ENCODE peak calls at places on chromosome X, in eight cellular contexts. L, N, F, I, E, X, H and T are unnamed samples.

GRCh38 chrX:138485767-138486166 is 225.8 kb downstream of the FGF13 start:
- DNase-seq in L (no peak), N (no peak), F (peak), I (no peak), E (no peak), X (no peak), H (no peak), T (no peak)

GRCh38 chrX:147079974-147080373 is 265.4 kb upstream of the CXorf51A start:
- DNase-seq in L (no peak), N (no peak), F (no peak), I (no peak), E (no peak), X (no peak), H (no peak), T (no peak)

GRCh38 chrX:11309220-11309619 is 16.0 kb downstream of the AMELX start:
- DNase-seq in L (no peak), N (peak), F (peak), I (no peak), E (no peak), X (no peak), H (no peak), T (no peak)

GRCh38 chrX:70176938-70177533 is at the start of gene DGAT2L6:
- DNase-seq in L (no peak), N (peak), F (no peak), I (no peak), E (no peak), X (no peak), H (no peak), T (no peak)

GRCh38 chrX:136692271-136692670 is 44.3 kb downstream of the CD40LG start:
- DNase-seq in L (no peak), N (no peak), F (no peak), I (no peak), E (no peak), X (no peak), H (no peak), T (no peak)

GRCh38 chrX:42708222-42708621 is 69.7 kb downstream of the PPP1R2C start:
- DNase-seq in L (no peak), N (peak), F (no peak), I (no peak), E (no peak), X (no peak), H (no peak), T (no peak)

GRCh38 chrX:108268434-108269080 is 169.7 kb downstream of the COL4A6 start:
- DNase-seq in L (no peak), N (no peak), F (no peak), I (no peak), E (no peak), X (no peak), H (no peak), T (no peak)

GRCh38 chrX:108199691-108200090 is 108.1 kb downstream of the ATG4A start:
- DNase-seq in L (peak), N (peak), F (peak), I (no peak), E (no peak), X (no peak), H (no peak), T (no peak)

GRCh38 chrX:108307408-108308085 is 130.7 kb downstream of the COL4A6 start:
- DNase-seq in L (no peak), N (peak), F (no peak), I (no peak), E (peak), X (peak), H (no peak), T (no peak)

GRCh38 chrX:118459494-118459893 is 36.1 kb upstream of the DOCK11 start:
- DNase-seq in L (peak), N (peak), F (peak), I (no peak), E (no peak), X (no peak), H (no peak), T (peak)

GRCh38 chrX:38803609-38804480 is 2.6 kb downstream of the MID1IP1 start:
- DNase-seq in L (peak), N (peak), F (peak), I (peak), E (peak), X (peak), H (no peak), T (peak)

GRCh38 chrX:119672252-119672825 is 20.6 kb downstream of the SEPTIN6 start:
- DNase-seq in L (no peak), N (peak), F (no peak), I (no peak), E (no peak), X (no peak), H (no peak), T (no peak)

GRCh38 chrX:105461013-105461412 is 240.5 kb upstream of the TEX13A start:
- DNase-seq in L (no peak), N (peak), F (no peak), I (no peak), E (no peak), X (no peak), H (no peak), T (no peak)

GRCh38 chrX:29143756-29144155 is 556.5 kb downstream of the IL1RAPL1 start:
- DNase-seq in L (no peak), N (peak), F (no peak), I (no peak), E (no peak), X (no peak), H (no peak), T (no peak)

GRCh38 chrX:65528705-65529340 is 5.8 kb downstream of the LAS1L start:
- DNase-seq in L (peak), N (peak), F (peak), I (peak), E (no peak), X (peak), H (no peak), T (no peak)

GRCh38 chrX:111348363-111348927 is 63.5 kb downstream of the DCX start:
- DNase-seq in L (no peak), N (no peak), F (no peak), I (no peak), E (no peak), X (peak), H (no peak), T (no peak)

GRCh38 chrX:38282044-38282443 is 45.3 kb downstream of the RPGR start:
- DNase-seq in L (no peak), N (peak), F (no peak), I (no peak), E (no peak), X (peak), H (no peak), T (no peak)

GRCh38 chrX:11109968-11110367 is 1.2 kb upstream of the HCCS start:
- DNase-seq in L (no peak), N (no peak), F (no peak), I (no peak), E (no peak), X (no peak), H (no peak), T (no peak)

GRCh38 chrX:77918568-77918967 is 8.1 kb downstream of the ATP7A start:
- DNase-seq in L (no peak), N (peak), F (no peak), I (no peak), E (no peak), X (no peak), H (no peak), T (no peak)

GRCh38 chrX:107628662-107629532 is 587 bp downstream of the PRPS1 start:
- DNase-seq in L (no peak), N (peak), F (peak), I (peak), E (peak), X (peak), H (no peak), T (no peak)

GRCh38 chrX:78595901-78596502 is 63.1 kb downstream of the RTL3 start:
- DNase-seq in L (no peak), N (peak), F (no peak), I (no peak), E (no peak), X (no peak), H (no peak), T (peak)

GRCh38 chrX:53251307-53251706 is 26.3 kb upstream of the KDM5C start:
- DNase-seq in L (peak), N (no peak), F (no peak), I (no peak), E (no peak), X (no peak), H (peak), T (no peak)

GRCh38 chrX:8067754-8068469 is 103.2 kb downstream of the VCX2 start:
- DNase-seq in L (no peak), N (no peak), F (no peak), I (no peak), E (no peak), X (no peak), H (no peak), T (no peak)

GRCh38 chrX:135973025-135973547 is 702 bp downstream of the MMGT1 start:
- DNase-seq in L (no peak), N (peak), F (no peak), I (no peak), E (no peak), X (no peak), H (no peak), T (no peak)

GRCh38 chrX:150982786-150983525 is at the start of gene HMGB3:
- DNase-seq in L (peak), N (peak), F (peak), I (peak), E (peak), X (peak), H (peak), T (peak)

GRCh38 chrX:789096-789495 is 158.5 kb downstream of the SHOX start:
- DNase-seq in L (no peak), N (no peak), F (peak), I (no peak), E (no peak), X (no peak), H (no peak), T (no peak)

DNA sequence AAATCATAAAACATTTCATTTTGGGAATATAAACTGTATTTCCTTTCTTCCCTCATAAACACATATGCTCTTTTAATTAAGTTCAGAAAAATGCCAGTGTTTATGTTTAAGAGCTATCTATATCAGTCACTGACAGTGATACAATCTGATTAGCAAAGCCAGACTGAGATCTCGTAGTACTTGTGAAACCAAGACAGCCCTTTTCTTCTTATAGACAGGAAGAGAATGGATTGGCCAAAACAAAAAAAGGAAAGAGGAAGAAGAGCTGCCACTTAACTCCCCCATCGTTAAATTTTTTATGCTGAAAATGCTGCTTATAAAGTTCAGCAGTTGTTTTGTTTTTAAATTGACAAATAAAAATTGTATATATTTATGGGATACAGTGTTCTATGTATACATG is 87.4 kb downstream of the PLAC1 start:
- DNase-seq in L (no peak), N (no peak), F (no peak), I (no peak), E (no peak), X (no peak), H (no peak), T (no peak)
- H3K4me3 ChIP-seq in L (no peak), N (no peak), F (no peak), I (no peak), E (no peak), X (no peak), H (no peak), T (no peak)

DNA sequence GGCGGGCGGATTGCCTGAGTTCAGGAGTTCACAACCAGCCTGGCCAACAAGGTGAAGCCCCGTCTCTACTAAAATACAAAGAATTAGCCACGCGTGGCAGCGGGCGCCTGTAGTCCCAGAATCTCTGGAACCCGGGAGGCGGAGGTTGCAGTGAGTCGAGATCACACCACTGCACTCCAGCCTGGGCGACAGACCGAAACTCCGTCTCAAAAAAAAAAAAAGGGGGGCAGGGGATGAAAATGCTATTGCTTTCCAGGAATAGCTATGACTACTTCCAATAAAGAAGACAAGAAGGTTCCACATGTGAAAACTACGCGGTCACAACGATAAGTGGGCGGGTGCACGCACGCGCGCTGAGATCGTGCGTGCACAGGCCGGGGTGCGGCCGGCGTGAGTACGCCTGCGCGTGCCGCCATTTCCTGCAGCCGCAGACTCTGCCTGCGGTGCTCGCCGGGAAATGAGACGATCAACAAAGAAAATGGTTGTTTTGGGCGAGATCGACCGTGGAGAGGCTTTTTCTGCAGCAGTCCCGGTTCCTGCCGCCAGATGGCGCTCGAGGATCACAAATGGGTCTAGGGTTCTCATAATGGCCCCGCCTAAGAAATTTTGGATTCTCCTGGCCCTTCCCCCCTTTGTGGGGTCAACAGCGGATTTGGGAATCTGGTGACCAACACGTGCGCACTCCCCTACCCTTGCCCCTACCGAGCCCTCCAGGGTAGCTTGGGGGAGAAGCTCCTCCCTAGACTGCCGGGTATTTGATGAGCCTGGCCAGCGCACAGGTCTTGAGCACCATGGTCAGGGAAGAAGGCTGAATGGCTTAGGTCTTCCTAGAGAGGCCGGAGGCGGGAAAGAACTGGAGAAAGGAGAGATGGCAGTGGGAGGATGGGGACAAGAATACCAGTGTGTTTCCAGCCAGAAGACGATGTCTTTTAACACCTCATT is 35.1 kb downstream of the PNMA5 start:
- DNase-seq in L (peak), N (peak), F (peak), I (peak), E (peak), X (peak), H (peak), T (peak)
- H3K4me3 ChIP-seq in L (peak), N (peak), F (peak), I (peak), E (peak), X (no peak), H (no peak), T (peak)

GRCh38 chrX:30888526-30889146 is 418 bp downstream of the TAB3 start:
- DNase-seq in L (peak), N (peak), F (peak), I (no peak), E (no peak), X (peak), H (no peak), T (no peak)

GRCh38 chrX:30889147-30890125 is at the start of gene TAB3:
- DNase-seq in L (peak), N (peak), F (peak), I (peak), E (peak), X (peak), H (peak), T (peak)

GRCh38 chrX:30887721-30888120 is 1.3 kb downstream of the TAB3 start:
- DNase-seq in L (no peak), N (no peak), F (no peak), I (no peak), E (no peak), X (no peak), H (no peak), T (no peak)

GRCh38 chrX:30885136-30885535 is 3.9 kb downstream of the TAB3 start:
- DNase-seq in L (no peak), N (no peak), F (no peak), I (no peak), E (no peak), X (no peak), H (no peak), T (no peak)

DNA sequence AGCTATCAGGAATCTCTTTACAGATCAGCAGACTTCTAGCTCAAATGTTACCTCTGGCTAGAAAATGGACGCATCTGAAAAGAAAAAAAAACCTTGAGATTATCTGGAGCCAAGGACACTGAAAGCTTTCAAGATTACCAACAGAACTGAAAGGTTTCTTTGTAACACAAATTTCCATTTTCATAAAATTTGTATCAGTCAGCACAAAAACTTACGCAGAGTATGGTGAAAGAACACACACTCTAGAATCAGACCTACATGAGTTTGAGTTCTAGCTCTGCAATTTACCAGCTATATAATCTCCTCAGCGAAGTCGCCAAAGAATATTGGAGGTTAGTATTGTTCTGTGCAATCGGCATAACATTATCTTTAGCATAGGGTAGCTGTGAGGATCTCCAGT is 1.8 kb downstream of the TAB3 start:
- DNase-seq in L (no peak), N (no peak), F (no peak), I (no peak), E (no peak), X (no peak), H (no peak), T (no peak)
- H3K4me3 ChIP-seq in L (no peak), N (no peak), F (no peak), I (peak), E (no peak), X (no peak), H (no peak), T (no peak)

GRCh38 chrX:71637848-71638247 is 19.5 kb upstream of the CXCR3 start:
- DNase-seq in L (peak), N (peak), F (no peak), I (no peak), E (no peak), X (no peak), H (no peak), T (no peak)
- H3K4me3 ChIP-seq in L (peak), N (no peak), F (no peak), I (peak), E (no peak), X (no peak), H (no peak), T (no peak)

GRCh38 chrX:39816871-39817731 is 280.7 kb downstream of the BCOR start:
- DNase-seq in L (peak), N (peak), F (peak), I (no peak), E (no peak), X (no peak), H (no peak), T (no peak)
- H3K4me3 ChIP-seq in L (no peak), N (no peak), F (no peak), I (no peak), E (no peak), X (no peak), H (peak), T (no peak)

GRCh38 chrX:125205918-125206665 is 113.6 kb upstream of the TEX13C start:
- DNase-seq in L (no peak), N (no peak), F (peak), I (no peak), E (no peak), X (no peak), H (no peak), T (no peak)

GRCh38 chrX:125203737-125204578 is 115.7 kb upstream of the TEX13C start:
- DNase-seq in L (no peak), N (peak), F (peak), I (no peak), E (peak), X (peak), H (no peak), T (no peak)

GRCh38 chrX:125205084-125205917 is 114.4 kb upstream of the TEX13C start:
- DNase-seq in L (no peak), N (peak), F (peak), I (no peak), E (peak), X (peak), H (no peak), T (no peak)

GRCh38 chrX:125202486-125203378 is 116.9 kb upstream of the TEX13C start:
- DNase-seq in L (no peak), N (no peak), F (peak), I (no peak), E (no peak), X (no peak), H (no peak), T (no peak)

GRCh38 chrX:125203379-125203736 is 116.3 kb upstream of the TEX13C start:
- DNase-seq in L (no peak), N (no peak), F (peak), I (no peak), E (no peak), X (no peak), H (no peak), T (no peak)
- H3K4me3 ChIP-seq in L (no peak), N (no peak), F (peak), I (no peak), E (peak), X (no peak), H (no peak), T (peak)

DNA sequence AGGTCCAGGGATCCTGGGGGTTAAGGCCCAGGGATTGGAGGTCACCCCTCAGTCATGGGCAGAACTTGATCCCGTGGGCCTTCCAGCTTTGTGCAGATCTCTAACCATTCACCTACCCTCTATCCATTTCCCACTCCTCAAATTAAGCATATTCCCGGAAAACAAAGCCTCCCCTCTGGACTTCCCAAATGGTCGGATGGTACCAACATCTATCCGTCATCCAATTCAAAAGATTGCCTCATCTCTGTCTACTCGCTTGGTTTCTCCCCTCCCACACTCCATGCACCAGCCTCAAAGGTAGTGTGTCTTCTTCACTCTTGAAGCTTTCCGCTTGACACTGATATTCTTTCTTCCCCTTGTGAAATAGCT is 473 bp upstream of the BCLAF3 start:
- DNase-seq in L (peak), N (no peak), F (no peak), I (no peak), E (no peak), X (no peak), H (no peak), T (no peak)
- H3K4me3 ChIP-seq in L (peak), N (peak), F (no peak), I (peak), E (peak), X (no peak), H (peak), T (peak)

GRCh38 chrX:12978205-12979010 is 3.5 kb downstream of the TMSB4X start:
- DNase-seq in L (peak), N (peak), F (peak), I (peak), E (peak), X (peak), H (peak), T (no peak)
- H3K4me3 ChIP-seq in L (peak), N (peak), F (peak), I (peak), E (peak), X (peak), H (peak), T (peak)

GRCh38 chrX:132491191-132491590 is 2.4 kb upstream of the MBNL3 start:
- DNase-seq in L (no peak), N (no peak), F (no peak), I (peak), E (no peak), X (no peak), H (no peak), T (no peak)
- H3K4me3 ChIP-seq in L (no peak), N (no peak), F (no peak), I (peak), E (no peak), X (no peak), H (no peak), T (no peak)

DNA sequence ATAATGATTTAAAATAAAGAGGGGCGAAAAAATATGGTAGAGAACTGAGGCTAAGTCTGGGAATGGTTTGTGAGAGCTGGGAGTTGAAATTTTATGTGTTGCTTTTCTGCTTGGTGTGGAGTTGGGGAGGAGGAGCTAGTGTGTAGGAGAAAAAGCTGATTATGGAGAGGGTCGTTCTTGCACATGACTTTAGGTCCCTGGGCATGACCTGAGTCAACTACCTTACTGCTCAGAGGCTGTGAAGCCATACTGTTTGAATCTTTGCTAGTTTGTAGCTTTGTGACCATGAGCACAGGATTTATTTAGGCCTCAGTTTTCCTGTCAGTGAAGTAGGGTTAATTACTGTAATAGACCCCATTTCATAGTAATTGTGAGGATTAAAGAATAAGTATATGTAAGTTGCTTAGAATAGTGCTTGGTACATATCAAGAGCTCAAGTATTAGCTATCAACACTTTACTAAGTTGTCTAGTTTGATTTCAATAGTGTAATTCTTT is 78.6 kb downstream of the KDM6A start:
- DNase-seq in L (no peak), N (no peak), F (no peak), I (no peak), E (no peak), X (no peak), H (no peak), T (no peak)
- H3K4me3 ChIP-seq in L (no peak), N (no peak), F (peak), I (no peak), E (no peak), X (no peak), H (no peak), T (no peak)